ENCODE peak calls at places on chromosomes 16 and 17, in four cellular contexts. One of them, this sample, is unnamed. For H3K27me3 and H3K4me1, the result is how much of the 10 kb centered on the place peaks cover.

GRCh38 chr16:67516296-67517177 is 12.1 kb upstream of the RIPOR1 start:
- DNase-seq in heart left ventricle: no peak
- DNase-seq in left lung: no peak
- DNase-seq in Karpas-422: no peak
- DNase-seq in this sample: no peak

GRCh38 chr16:180921-181667 is 835 bp downstream of the HBQ1 start:
- DNase-seq in Karpas-422: peak
- DNase-seq in left lung: peak
- DNase-seq in heart left ventricle: peak
- DNase-seq in this sample: peak

GRCh38 chr16:3577302-3577752 is at the start of gene NLRC3:
- DNase-seq in heart left ventricle: no peak
- DNase-seq in left lung: peak
- DNase-seq in Karpas-422: peak
- DNase-seq in this sample: no peak

GRCh38 chr17:53137919-53138318 is 684.8 kb upstream of the KIF2B start:
- DNase-seq in left lung: no peak
- DNase-seq in Karpas-422: no peak
- DNase-seq in heart left ventricle: no peak
- DNase-seq in this sample: no peak

GRCh38 chr17:52827526-52827925 is 669.0 kb upstream of the CA10 start:
- DNase-seq in heart left ventricle: no peak
- DNase-seq in left lung: no peak
- DNase-seq in Karpas-422: no peak
- DNase-seq in this sample: no peak

GRCh38 chr17:42399121-42399520 is 10.9 kb upstream of the STAT3 start:
- DNase-seq in left lung: no peak
- DNase-seq in heart left ventricle: no peak
- DNase-seq in Karpas-422: no peak
- DNase-seq in this sample: no peak

GRCh38 chr17:50890675-50891516 is 24.7 kb upstream of the TOB1 start:
- DNase-seq in left lung: no peak
- DNase-seq in heart left ventricle: no peak
- DNase-seq in Karpas-422: no peak
- DNase-seq in this sample: no peak

GRCh38 chr17:50832267-50833227 is 2.8 kb upstream of the WFIKKN2 start:
- DNase-seq in Karpas-422: no peak
- DNase-seq in heart left ventricle: no peak
- DNase-seq in left lung: no peak
- DNase-seq in this sample: no peak

GRCh38 chr16:89308391-89309333 is 91.2 kb downstream of the ZNF778 start:
- DNase-seq in heart left ventricle: no peak
- DNase-seq in left lung: peak
- DNase-seq in Karpas-422: peak
- DNase-seq in this sample: no peak

GRCh38 chr16:53768593-53768992 is 64.6 kb downstream of the FTO start:
- DNase-seq in left lung: no peak
- DNase-seq in Karpas-422: peak
- DNase-seq in heart left ventricle: no peak
- DNase-seq in this sample: no peak

GRCh38 chr16:17368951-17369350 is 101.8 kb downstream of the XYLT1 start:
- DNase-seq in Karpas-422: no peak
- DNase-seq in heart left ventricle: no peak
- DNase-seq in left lung: no peak
- DNase-seq in this sample: no peak

GRCh38 chr16:81076566-81077076 is 417 bp downstream of the C16orf46 start:
- DNase-seq in Karpas-422: peak
- DNase-seq in left lung: peak
- DNase-seq in heart left ventricle: peak
- DNase-seq in this sample: peak

GRCh38 chr17:72457712-72458111 is 336.9 kb downstream of the SOX9 start:
- DNase-seq in heart left ventricle: no peak
- DNase-seq in left lung: no peak
- DNase-seq in Karpas-422: no peak
- DNase-seq in this sample: no peak

GRCh38 chr16:85554791-85555548 is 58.2 kb upstream of the GSE1 start:
- DNase-seq in Karpas-422: peak
- DNase-seq in heart left ventricle: peak
- DNase-seq in left lung: peak
- DNase-seq in this sample: peak

GRCh38 chr16:1296688-1297412 is 12.6 kb upstream of the UBE2I start:
- DNase-seq in heart left ventricle: no peak
- DNase-seq in Karpas-422: no peak
- DNase-seq in left lung: no peak
- DNase-seq in this sample: no peak

GRCh38 chr17:50070908-50071680 is 15.2 kb downstream of the ITGA3 start:
- DNase-seq in Karpas-422: no peak
- DNase-seq in left lung: no peak
- DNase-seq in heart left ventricle: no peak
- DNase-seq in this sample: no peak

GRCh38 chr16:29738514-29738913 is 7.3 kb downstream of the C16orf54 start:
- DNase-seq in heart left ventricle: no peak
- DNase-seq in Karpas-422: no peak
- DNase-seq in left lung: no peak
- DNase-seq in this sample: no peak

GRCh38 chr16:57510016-57510871 is 24.0 kb upstream of the DOK4 start:
- DNase-seq in left lung: peak
- DNase-seq in Karpas-422: no peak
- DNase-seq in heart left ventricle: no peak
- DNase-seq in this sample: no peak

GRCh38 chr16:68081796-68082567 is 3.2 kb upstream of the NFATC3 start:
- DNase-seq in left lung: no peak
- DNase-seq in heart left ventricle: no peak
- DNase-seq in Karpas-422: no peak
- DNase-seq in this sample: no peak

GRCh38 chr16:10356870-10357842 is 28.7 kb upstream of the ATF7IP2 start:
- DNase-seq in heart left ventricle: no peak
- DNase-seq in Karpas-422: no peak
- DNase-seq in left lung: no peak
- DNase-seq in this sample: no peak

GRCh38 chr17:40915199-40915661 is 22.2 kb downstream of the KRT23 start:
- DNase-seq in heart left ventricle: no peak
- DNase-seq in left lung: no peak
- DNase-seq in Karpas-422: no peak
- DNase-seq in this sample: no peak

GRCh38 chr17:42180411-42180921 is 476 bp downstream of the KCNH4 start:
- DNase-seq in left lung: no peak
- DNase-seq in Karpas-422: no peak
- DNase-seq in heart left ventricle: no peak
- DNase-seq in this sample: no peak

GRCh38 chr16:79642652-79643051 is 42.1 kb upstream of the MAF start:
- DNase-seq in left lung: no peak
- DNase-seq in Karpas-422: no peak
- DNase-seq in heart left ventricle: no peak
- DNase-seq in this sample: no peak

GRCh38 chr16:79648846-79649245 is 48.3 kb upstream of the MAF start:
- DNase-seq in left lung: no peak
- DNase-seq in Karpas-422: no peak
- DNase-seq in heart left ventricle: no peak
- DNase-seq in this sample: no peak

GRCh38 chr16:79644977-79645667 is 44.6 kb upstream of the MAF start:
- DNase-seq in heart left ventricle: no peak
- DNase-seq in left lung: no peak
- DNase-seq in Karpas-422: no peak
- DNase-seq in this sample: no peak

GRCh38 chr16:79647586-79647985 is 47.0 kb upstream of the MAF start:
- DNase-seq in left lung: no peak
- DNase-seq in Karpas-422: no peak
- DNase-seq in heart left ventricle: no peak
- DNase-seq in this sample: no peak

DNA sequence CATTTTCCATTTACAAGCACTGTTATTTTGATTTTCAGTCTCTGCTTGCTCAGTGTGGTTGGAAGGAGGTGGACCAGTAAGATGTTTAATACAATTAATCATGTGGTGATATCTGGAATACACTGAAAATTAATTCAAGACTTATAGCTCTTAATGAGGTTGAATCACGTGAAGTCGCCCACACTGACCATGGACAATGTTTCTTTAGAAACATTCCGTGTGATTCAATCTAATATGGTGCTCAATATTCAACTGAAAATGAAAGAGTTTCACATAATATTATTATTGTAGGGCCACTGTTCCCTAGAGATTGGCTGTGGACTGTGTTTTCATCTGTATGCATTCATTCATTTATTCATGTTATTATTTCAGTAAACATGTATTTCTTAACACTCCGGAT is 45.2 kb upstream of the MAF start:
- DNase-seq in heart left ventricle: no peak
- DNase-seq in left lung: no peak
- DNase-seq in Karpas-422: no peak
- DNase-seq in this sample: no peak
- H3K27me3 ChIP-seq in heart left ventricle: under half
- H3K27me3 ChIP-seq in left lung: under half
- H3K27me3 ChIP-seq in Karpas-422: under half
- H3K27me3 ChIP-seq in this sample: under half

GRCh38 chr17:82571855-82572254 is 52.3 kb downstream of the FOXK2 start:
- DNase-seq in left lung: no peak
- DNase-seq in heart left ventricle: no peak
- DNase-seq in Karpas-422: no peak
- DNase-seq in this sample: no peak

GRCh38 chr17:82582208-82582607 is 62.7 kb downstream of the FOXK2 start:
- DNase-seq in left lung: no peak
- DNase-seq in heart left ventricle: no peak
- DNase-seq in Karpas-422: no peak
- DNase-seq in this sample: no peak

GRCh38 chr17:82582709-82583108 is 63.2 kb downstream of the FOXK2 start:
- DNase-seq in left lung: no peak
- DNase-seq in Karpas-422: no peak
- DNase-seq in heart left ventricle: no peak
- DNase-seq in this sample: no peak

GRCh38 chr17:82574041-82574440 is 54.5 kb downstream of the FOXK2 start:
- DNase-seq in Karpas-422: no peak
- DNase-seq in left lung: no peak
- DNase-seq in heart left ventricle: no peak
- DNase-seq in this sample: no peak

GRCh38 chr17:82577300-82577699 is 57.8 kb downstream of the FOXK2 start:
- DNase-seq in left lung: no peak
- DNase-seq in heart left ventricle: no peak
- DNase-seq in Karpas-422: no peak
- DNase-seq in this sample: no peak
- H3K4me1 ChIP-seq in left lung: under half
- H3K4me1 ChIP-seq in heart left ventricle: under half
- H3K4me1 ChIP-seq in Karpas-422: under half
- H3K4me1 ChIP-seq in this sample: under half

DNA sequence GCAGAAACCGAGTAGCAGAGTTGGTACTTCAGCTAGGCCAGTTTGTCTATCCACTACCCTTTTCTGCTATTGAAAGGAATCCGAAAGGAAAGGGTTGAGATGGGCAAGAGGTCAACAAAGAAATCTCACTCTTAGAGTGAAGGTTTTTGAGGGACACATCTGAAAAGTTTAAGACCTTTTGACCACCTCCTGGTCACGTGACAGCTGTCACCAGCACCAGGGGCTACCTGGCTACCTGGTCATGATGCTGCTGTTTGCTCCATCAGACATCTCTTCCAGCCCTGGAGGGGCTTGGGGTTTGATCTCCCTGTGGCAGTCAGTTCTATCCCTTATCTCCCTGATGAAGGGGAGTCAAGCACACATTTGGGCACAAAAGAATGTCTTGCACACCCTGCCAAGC is 7.6 kb downstream of the CCDC182 start:
- DNase-seq in Karpas-422: no peak
- DNase-seq in heart left ventricle: no peak
- DNase-seq in left lung: no peak
- DNase-seq in this sample: no peak
- H3K27ac ChIP-seq in Karpas-422: no peak
- H3K27ac ChIP-seq in heart left ventricle: no peak
- H3K27ac ChIP-seq in left lung: no peak
- H3K27ac ChIP-seq in this sample: no peak

GRCh38 chr17:78572277-78573205 is 4.7 kb downstream of the DNAH17 start:
- DNase-seq in heart left ventricle: no peak
- DNase-seq in left lung: no peak
- DNase-seq in Karpas-422: no peak
- DNase-seq in this sample: no peak
- H3K27me3 ChIP-seq in heart left ventricle: under half
- H3K27me3 ChIP-seq in left lung: under half
- H3K27me3 ChIP-seq in Karpas-422: under half
- H3K27me3 ChIP-seq in this sample: under half

DNA sequence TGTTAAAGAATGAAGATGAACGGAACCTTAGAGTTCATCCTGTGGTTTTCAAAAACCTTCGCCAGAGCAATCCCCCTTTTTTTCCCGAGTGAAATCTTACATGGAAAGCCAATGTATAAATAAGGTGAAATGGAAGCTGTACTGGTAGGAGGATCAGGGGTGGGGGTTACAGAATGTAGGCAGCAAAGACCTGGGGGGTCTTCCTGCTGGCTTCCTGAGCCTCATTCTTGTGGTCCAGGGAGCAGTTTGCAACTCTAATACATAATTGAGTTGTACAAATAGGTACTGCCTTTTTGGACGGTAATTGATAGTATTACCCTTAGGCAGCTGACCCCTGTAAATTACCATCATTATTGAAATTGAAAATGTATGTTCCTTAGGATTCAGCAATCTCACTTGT is 34.1 kb downstream of the KSR1 start:
- DNase-seq in Karpas-422: no peak
- DNase-seq in left lung: no peak
- DNase-seq in heart left ventricle: no peak
- DNase-seq in this sample: no peak
- H3K4me1 ChIP-seq in Karpas-422: under half
- H3K4me1 ChIP-seq in left lung: under half
- H3K4me1 ChIP-seq in heart left ventricle: under half
- H3K4me1 ChIP-seq in this sample: half or more

GRCh38 chr17:6660765-6661463 is 9.4 kb downstream of the C17orf100 start:
- DNase-seq in left lung: peak
- DNase-seq in Karpas-422: peak
- DNase-seq in heart left ventricle: no peak
- DNase-seq in this sample: no peak
- H3K27ac ChIP-seq in left lung: no peak
- H3K27ac ChIP-seq in Karpas-422: peak
- H3K27ac ChIP-seq in heart left ventricle: no peak
- H3K27ac ChIP-seq in this sample: no peak

DNA sequence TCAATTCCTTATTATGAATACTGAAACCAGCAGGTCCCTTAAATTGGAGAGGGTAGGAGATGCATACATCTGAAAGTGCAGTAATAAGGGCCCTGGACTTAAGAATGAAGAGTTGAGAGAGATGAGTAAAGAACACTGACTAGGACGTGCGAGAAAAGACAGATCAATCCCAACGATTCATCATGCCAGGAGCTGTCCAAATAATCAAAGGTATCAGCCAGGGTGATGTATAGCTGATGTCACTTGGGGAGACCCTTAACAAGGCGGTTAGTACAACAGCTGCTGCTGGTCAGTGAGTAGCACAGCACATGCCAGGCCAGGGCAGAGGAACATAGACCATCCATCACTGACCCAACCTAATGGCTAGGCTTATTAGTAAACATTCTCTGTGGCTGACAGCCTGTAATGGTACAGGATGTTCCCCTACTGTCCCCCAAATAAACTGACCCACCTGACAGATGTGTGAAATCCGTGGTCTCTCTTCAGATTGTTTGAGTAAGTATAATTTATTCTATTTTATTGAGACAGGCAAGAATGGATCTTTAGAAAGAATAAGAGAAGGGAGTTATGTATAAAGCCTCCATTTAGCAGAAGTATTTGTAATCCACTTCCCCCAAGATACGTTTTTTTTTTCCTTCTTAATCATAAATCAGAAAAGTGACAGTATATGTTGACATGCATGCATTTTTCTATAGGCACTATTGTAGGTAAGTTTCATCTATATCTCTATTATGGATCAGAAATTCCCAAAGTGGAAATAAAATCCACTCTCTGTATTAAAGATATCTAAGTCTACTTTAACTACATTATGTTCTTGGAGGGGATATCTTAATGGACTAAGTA is 118.4 kb downstream of the SNX11 start:
- DNase-seq in heart left ventricle: no peak
- DNase-seq in Karpas-422: no peak
- DNase-seq in left lung: no peak
- DNase-seq in this sample: no peak
- H3K27me3 ChIP-seq in heart left ventricle: under half
- H3K27me3 ChIP-seq in Karpas-422: under half
- H3K27me3 ChIP-seq in left lung: under half
- H3K27me3 ChIP-seq in this sample: under half

This sample was measured in upper lobe of right lung.